ENCODE peak calls at places on chromosomes 3 and 15, in five cellular contexts. F is stimulated activated CD8-positive, alpha-beta memory T cell treated with anti-CD3 and anti-CD28 coated beads, Interleukin-12 subunit alpha, Interleukin-12 subunit beta, amount 100 ng/mL, for 4 hours; V is spleen; E is breast epithelium; D is iris pigment epithelial cell. I is an unnamed sample.

GRCh38 chr3:69541823-69542264 is 156.0 kb upstream of the FRMD4B start:
- DNase-seq in E (no peak), F (no peak), V (no peak), D (peak; percentile 13), I (no peak)

GRCh38 chr3:81871358-81872152 is 110.1 kb upstream of the GBE1 start:
- DNase-seq in D (no peak), E (no peak), F (no peak), V (no peak), I (no peak)

GRCh38 chr15:29690765-29691475 is 131.3 kb downstream of the TJP1 start:
- DNase-seq in V (no peak), F (no peak), E (no peak), D (peak; percentile 53), I (no peak)

GRCh38 chr15:88703533-88703932 is 64.7 kb downstream of the ISG20 start:
- DNase-seq in D (no peak), V (no peak), F (no peak), E (no peak), I (no peak)

GRCh38 chr3:42031808-42032475 is 59.2 kb upstream of the TRAK1 start:
- DNase-seq in V (no peak), E (no peak), D (peak; percentile 73), F (no peak), I (no peak)

GRCh38 chr15:38073278-38073930 is 139.0 kb downstream of the TMCO5A start:
- DNase-seq in D (no peak), V (no peak), F (no peak), E (no peak), I (no peak)

GRCh38 chr3:52495777-52496602 is 852 bp downstream of the STAB1 start:
- DNase-seq in F (no peak), E (no peak), V (no peak), D (peak; percentile 62), I (no peak)

GRCh38 chr3:80233576-80233975 is 465.8 kb upstream of the ROBO1 start:
- DNase-seq in E (no peak), F (no peak), D (peak; percentile 22), V (no peak), I (no peak)

GRCh38 chr3:62876064-62876463 is 848 bp upstream of the CADPS start:
- DNase-seq in F (no peak), D (peak; percentile 44), E (no peak), V (no peak), I (no peak)

GRCh38 chr3:27596920-27597319 is 112.7 kb upstream of the SLC4A7 start:
- DNase-seq in D (peak; percentile 52), V (no peak), F (no peak), E (no peak), I (no peak)

GRCh38 chr3:29614954-29615353 is 334.1 kb downstream of the RBMS3 start:
- DNase-seq in E (no peak), V (no peak), D (no peak), F (no peak), I (no peak)

GRCh38 chr15:52343831-52344230 is 48.2 kb upstream of the MYO5C start:
- DNase-seq in F (no peak), V (no peak), E (no peak), D (peak; percentile 77), I (no peak)

GRCh38 chr3:61765109-61765876 is 203.9 kb downstream of the PTPRG start:
- DNase-seq in V (no peak), E (no peak), D (no peak), F (no peak), I (no peak)

I was measured in head of caudate nucleus.